ENCODE peak calls at places on chromosomes 2 and 18, in four cellular contexts. B is HepG2, D is K562, O is HEK293T. V is an unnamed sample.
A peak's percentile ranks its signal among the peaks of the same experiment; 100 is the strongest.

GRCh38 chr2:49928541-49928940 is 774.2 kb upstream of the FSHR start:
- DNase-seq in B (no peak), D (no peak), O (no peak), V (no peak)

GRCh38 chr2:65416945-65417344 is 15.5 kb downstream of the SPRED2 start:
- DNase-seq in B (no peak), D (no peak), O (no peak), V (no peak)

GRCh38 chr18:48771641-48772380 is 179.0 kb downstream of the SMAD7 start:
- DNase-seq in B (no peak), D (no peak), O (no peak), V (no peak)

GRCh38 chr2:160666019-160666676 is 172.5 kb upstream of the RBMS1 start:
- DNase-seq in B (peak; percentile 46), D (no peak), O (peak; percentile 14), V (no peak)

GRCh38 chr2:128746356-128746755 is 427.7 kb upstream of the HS6ST1 start:
- DNase-seq in B (peak; percentile 21), D (no peak), O (no peak), V (no peak)

GRCh38 chr2:95316466-95317122 is 19.4 kb downstream of the KCNIP3 start:
- DNase-seq in B (no peak), D (no peak), O (no peak), V (no peak)

GRCh38 chr18:72086421-72086820 is 457.7 kb downstream of the CBLN2 start:
- DNase-seq in B (peak; percentile 24), D (no peak), O (peak; percentile 5), V (no peak)

GRCh38 chr18:74498712-74499629 is 2.8 kb downstream of the CNDP2 start:
- DNase-seq in B (no peak), D (no peak), O (no peak), V (no peak)

GRCh38 chr2:95272299-95272751 is 1.9 kb upstream of the PROM2 start:
- DNase-seq in B (no peak), D (no peak), O (no peak), V (peak; percentile 3)

GRCh38 chr2:178796079-178796677 is 11.0 kb downstream of the TTN start:
- DNase-seq in B (peak; percentile 10), D (no peak), O (peak; percentile 10), V (no peak)

GRCh38 chr18:75226301-75226955 is 15.8 kb downstream of the TSHZ1 start:
- DNase-seq in B (peak; percentile 16), D (no peak), O (no peak), V (no peak)

GRCh38 chr2:232537079-232537478 is 2.4 kb upstream of the CHRNG start:
- DNase-seq in B (peak; percentile 48), D (peak; percentile 54), O (peak; percentile 50), V (peak; percentile 73)

GRCh38 chr2:24785704-24786321 is 7.4 kb downstream of the PTRHD1 start:
- DNase-seq in B (no peak), D (no peak), O (no peak), V (no peak)

GRCh38 chr2:110211938-110212858 is at the start of gene MTLN:
- DNase-seq in B (peak; percentile 37), D (peak; percentile 74), O (peak; percentile 66), V (peak; percentile 49)

GRCh38 chr18:23718243-23718720 is 29.0 kb downstream of the LAMA3 start:
- DNase-seq in B (no peak), D (no peak), O (no peak), V (no peak)

GRCh38 chr2:119476301-119477117 is 44.9 kb downstream of the TMEM37 start:
- DNase-seq in B (peak; percentile 79), D (peak; percentile 85), O (peak; percentile 86), V (peak; percentile 82)

GRCh38 chr2:127085260-127085666 is 21.7 kb downstream of the BIN1 start:
- DNase-seq in B (no peak), D (no peak), O (no peak), V (no peak)

GRCh38 chr2:120568975-120569268 is 166.7 kb upstream of the GLI2 start:
- DNase-seq in B (no peak), D (no peak), O (no peak), V (no peak)

GRCh38 chr2:37894601-37895000 is 30.5 kb upstream of the RMDN2 start:
- DNase-seq in B (no peak), D (no peak), O (no peak), V (no peak)

GRCh38 chr2:222424281-222424728 is at the start of gene SGPP2:
- DNase-seq in B (no peak), D (no peak), O (peak; percentile 33), V (peak; percentile 67)

GRCh38 chr2:128727404-128727803 is 408.7 kb upstream of the HS6ST1 start:
- DNase-seq in B (no peak), D (no peak), O (no peak), V (no peak)

GRCh38 chr18:59565957-59566356 is 131.3 kb downstream of the CCBE1 start:
- DNase-seq in B (no peak), D (no peak), O (no peak), V (no peak)

GRCh38 chr2:234840336-234840735 is 111.5 kb upstream of the SH3BP4 start:
- DNase-seq in B (peak; percentile 69), D (no peak), O (peak; percentile 43), V (peak; percentile 20)

GRCh38 chr2:227871375-227871788 is at the start of gene DAW1:
- DNase-seq in B (peak; percentile 21), D (no peak), O (peak; percentile 66), V (peak; percentile 85)

GRCh38 chr18:31044926-31045325 is 2.4 kb upstream of the DSC3 start:
- DNase-seq in B (no peak), D (no peak), O (no peak), V (no peak)

DNA sequence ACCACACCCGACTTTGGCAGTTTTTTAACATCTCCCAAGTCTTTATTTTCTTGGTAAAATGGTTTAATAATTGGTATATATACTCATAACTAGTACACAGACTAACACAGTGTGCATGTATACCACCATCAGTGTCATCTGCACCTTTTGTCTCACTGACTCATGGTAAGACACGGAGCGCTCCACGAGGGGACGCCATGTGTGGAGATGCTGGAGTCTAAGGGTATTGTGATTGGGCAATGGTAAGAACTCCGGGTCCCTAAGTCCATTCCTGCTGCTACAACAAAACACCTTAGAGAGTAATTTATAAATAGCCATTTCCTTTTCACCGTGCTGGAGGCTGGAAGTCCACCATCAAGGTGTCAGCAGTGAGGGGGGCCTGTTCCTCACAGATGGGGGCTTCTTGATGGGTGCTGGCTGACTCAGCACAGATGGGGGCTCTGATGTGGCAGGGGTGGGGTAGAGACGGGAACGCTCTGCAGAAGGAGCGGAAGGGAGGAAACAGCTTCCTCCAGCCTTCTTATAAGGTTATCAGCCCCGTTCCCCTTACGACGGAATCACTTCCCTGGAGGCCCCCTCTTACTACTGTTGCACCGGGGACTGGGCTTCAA is 42.0 kb upstream of the EDAR start:
- DNase-seq in B (no peak), D (no peak), O (no peak), V (no peak)
- TF ChIP-seq ELF4 in B (no peak), D (no peak), O (no peak), V (no peak)

GRCh38 chr2:134460583-134460998 is 206.7 kb downstream of the MGAT5 start:
- DNase-seq in B (peak; percentile 76), D (peak; percentile 40), O (peak; percentile 70), V (peak; percentile 82)
- TF ChIP-seq ELF4 in B (no peak), D (no peak), O (no peak), V (no peak)

DNA sequence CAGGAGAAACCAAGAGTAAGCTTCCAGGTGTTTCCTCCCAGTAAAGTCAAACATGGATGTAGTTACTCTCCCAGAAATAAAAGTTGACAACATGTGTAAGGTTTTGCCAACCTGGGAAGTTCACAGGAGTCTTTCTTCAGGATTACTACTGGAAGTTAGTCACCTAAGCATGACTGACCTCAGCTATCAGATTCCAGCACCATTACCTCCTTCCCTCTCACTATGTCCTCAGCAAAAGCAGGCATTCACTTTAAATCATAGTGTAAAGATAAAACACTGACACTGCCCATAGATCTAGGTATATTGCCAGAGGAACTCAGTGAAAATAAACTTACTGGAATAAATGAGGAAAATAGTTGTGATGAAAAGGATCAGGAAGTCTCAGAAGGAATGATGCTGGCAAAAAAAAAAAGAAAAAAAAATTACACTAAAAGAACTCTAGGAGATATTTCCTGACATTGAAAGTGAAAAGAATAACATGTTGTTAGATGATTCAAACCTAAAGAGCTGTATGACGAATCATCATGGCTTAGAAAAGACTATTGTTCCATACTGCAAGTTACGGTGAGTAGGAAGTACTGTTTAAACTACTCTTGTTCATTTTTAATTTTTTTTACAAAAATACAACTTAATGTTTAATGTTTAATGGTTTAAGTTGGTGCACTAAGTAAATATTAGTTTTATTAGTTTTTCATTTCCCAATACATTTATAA is 484.5 kb upstream of the ZNF804A start:
- DNase-seq in B (no peak), D (no peak), O (no peak), V (no peak)
- TF ChIP-seq ELF4 in B (no peak), D (no peak), O (no peak), V (no peak)

GRCh38 chr2:27296466-27296865 is 11.8 kb downstream of the UCN start:
- DNase-seq in B (no peak), D (no peak), O (no peak), V (no peak)

GRCh38 chr2:27294928-27295327 is 12.7 kb downstream of the TRIM54 start:
- DNase-seq in B (no peak), D (no peak), O (no peak), V (no peak)

GRCh38 chr2:27297195-27297594 is 11.1 kb downstream of the UCN start:
- DNase-seq in B (no peak), D (no peak), O (no peak), V (no peak)

GRCh38 chr2:27303093-27304025 is 4.9 kb downstream of the UCN start:
- DNase-seq in B (peak; percentile 86), D (peak; percentile 69), O (peak; percentile 67), V (no peak)

GRCh38 chr2:27298391-27299080 is 9.7 kb downstream of the UCN start:
- DNase-seq in B (no peak), D (no peak), O (no peak), V (no peak)
- TF ChIP-seq ELF4 in B (no peak), D (no peak), O (no peak), V (no peak)

GRCh38 chr2:185892484-185892883 is 153.9 kb downstream of the FSIP2 start:
- DNase-seq in B (no peak), D (no peak), O (no peak), V (no peak)
- TF ChIP-seq ELF4 in B (no peak), D (no peak), O (no peak), V (no peak)

GRCh38 chr2:96876811-96877437 is 7.0 kb upstream of the SEMA4C start:
- DNase-seq in B (no peak), D (no peak), O (no peak), V (no peak)

GRCh38 chr2:96875498-96876035 is 5.7 kb upstream of the SEMA4C start:
- DNase-seq in B (peak; percentile 27), D (no peak), O (peak; percentile 33), V (peak; percentile 41)

GRCh38 chr2:96877513-96878159 is 7.8 kb upstream of the SEMA4C start:
- DNase-seq in B (no peak), D (no peak), O (no peak), V (no peak)

GRCh38 chr2:96878171-96878570 is 8.3 kb upstream of the SEMA4C start:
- DNase-seq in B (no peak), D (no peak), O (no peak), V (no peak)

GRCh38 chr2:96876036-96876810 is 6.3 kb upstream of the SEMA4C start:
- DNase-seq in B (no peak), D (no peak), O (no peak), V (no peak)
- TF ChIP-seq ELF4 in B (no peak), D (peak; percentile 3), O (no peak), V (no peak)

GRCh38 chr18:42242758-42243157 is 287.7 kb downstream of the PIK3C3 start:
- DNase-seq in B (peak; percentile 60), D (no peak), O (no peak), V (no peak)
- TF ChIP-seq ELF4 in B (no peak), D (no peak), O (no peak), V (no peak)

GRCh38 chr2:9752441-9753275 is 90.6 kb upstream of the TAF1B start:
- DNase-seq in B (peak; percentile 23), D (peak; percentile 64), O (no peak), V (no peak)
- TF ChIP-seq ELF4 in B (no peak), D (no peak), O (no peak), V (no peak)